ENCODE peak calls at places on chromosomes 16 and 17, in four cellular contexts. L, Y, C and T are unnamed samples.

GRCh38 chr16:86465434-86465833 is 44.9 kb upstream of the FOXF1 start:
- DNase-seq in C (no peak), Y (no peak), L (no peak), T (no peak)

GRCh38 chr17:29682987-29683386 is 60.3 kb upstream of the CORO6 start:
- DNase-seq in Y (no peak), L (no peak), C (no peak), T (no peak)

GRCh38 chr16:10806698-10807097 is 11.9 kb downstream of the TVP23A start:
- DNase-seq in C (no peak), L (no peak), Y (no peak), T (no peak)

GRCh38 chr16:66512589-66513404 is 37.1 kb downstream of the TK2 start:
- DNase-seq in L (no peak), Y (no peak), C (no peak), T (no peak)

GRCh38 chr16:75420987-75421819 is 12.1 kb downstream of the CFDP1 start:
- DNase-seq in C (no peak), L (peak; percentile 30), Y (no peak), T (no peak)

GRCh38 chr16:763386-763785 is 2.9 kb downstream of the MSLN start:
- DNase-seq in Y (no peak), L (no peak), C (no peak), T (no peak)

GRCh38 chr17:33651631-33652030 is 358.5 kb upstream of the ASIC2 start:
- DNase-seq in Y (no peak), C (no peak), L (no peak), T (no peak)

GRCh38 chr16:66131895-66132294 is 234.6 kb upstream of the CDH5 start:
- DNase-seq in C (no peak), L (no peak), Y (no peak), T (no peak)

GRCh38 chr17:70137451-70138230 is 31.7 kb upstream of the KCNJ2 start:
- DNase-seq in Y (no peak), L (peak; percentile 84), C (no peak), T (peak; percentile 19)

GRCh38 chr17:80940171-80941123 is 51.2 kb upstream of the CHMP6 start:
- DNase-seq in Y (no peak), C (no peak), L (no peak), T (no peak)

GRCh38 chr17:29771561-29771960 is 148.8 kb upstream of the CORO6 start:
- DNase-seq in Y (no peak), C (no peak), L (no peak), T (no peak)

GRCh38 chr16:88655053-88655732 is 4.3 kb upstream of the CYBA start:
- DNase-seq in C (no peak), Y (no peak), L (no peak), T (no peak)

GRCh38 chr17:5000237-5000639 is 2.5 kb downstream of the KIF1C start:
- DNase-seq in Y (no peak), C (no peak), L (no peak), T (no peak)

GRCh38 chr16:81582655-81583441 is 138.2 kb downstream of the CMIP start:
- DNase-seq in C (peak; percentile 84), L (no peak), Y (no peak), T (peak; percentile 67)

GRCh38 chr17:51668963-51669246 is 408.6 kb downstream of the UTP18 start:
- DNase-seq in Y (no peak), C (no peak), L (no peak), T (no peak)
- H3K27ac ChIP-seq in Y (no peak overlapping the region), C (peak overlapping the region; percentile 35), L (no peak overlapping the region), T (no peak overlapping the region)

DNA sequence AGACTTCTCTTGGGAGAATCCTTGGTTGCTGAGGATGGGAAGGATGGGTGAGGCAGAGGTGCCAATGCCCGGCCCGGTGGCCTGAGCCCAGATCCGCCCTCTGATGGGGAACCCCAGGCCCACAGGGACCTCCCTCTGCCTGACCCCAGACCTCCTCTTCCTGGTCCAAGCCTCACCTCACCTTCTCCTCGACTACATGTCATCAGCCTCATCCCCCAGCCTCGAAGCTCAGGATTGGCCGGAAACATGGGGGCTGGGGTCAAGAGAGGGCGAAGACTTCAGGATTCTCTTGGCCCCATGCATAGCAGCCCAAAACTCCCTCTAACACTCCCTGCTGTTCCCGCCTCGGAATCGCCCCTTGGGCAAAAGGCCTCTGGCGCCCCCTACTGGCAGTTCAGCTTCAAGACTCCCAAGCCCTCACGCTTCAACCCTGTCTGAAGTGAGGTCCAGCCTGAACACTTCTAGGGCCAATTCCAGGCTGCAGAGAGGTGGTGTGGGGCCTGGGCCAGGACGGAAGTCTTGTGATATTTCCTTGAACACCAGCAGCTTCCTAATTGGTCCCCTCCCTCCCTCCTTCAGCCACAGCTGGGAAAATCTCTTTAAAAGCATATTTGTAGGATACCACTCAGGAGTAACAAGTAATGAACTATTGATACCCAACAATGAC is 47.2 kb downstream of the ARHGAP27 start:
- DNase-seq in L (peak; percentile 82), C (peak; percentile 91), Y (no peak), T (peak; percentile 63)
- H3K27ac ChIP-seq in L (no peak overlapping the region), C (no peak overlapping the region), Y (no peak overlapping the region), T (no peak overlapping the region)

GRCh38 chr16:17312100-17312732 is 158.5 kb downstream of the XYLT1 start:
- DNase-seq in C (no peak), Y (no peak), L (no peak), T (no peak)
- H3K27ac ChIP-seq in C (peak overlapping the region; percentile 20), Y (peak overlapping the region; percentile 91), L (peak overlapping the region; percentile 53), T (peak overlapping the region; percentile 1)

GRCh38 chr17:17782425-17783120 is 54.2 kb downstream of the SREBF1 start:
- DNase-seq in Y (no peak), L (no peak), C (no peak), T (no peak)

GRCh38 chr17:17779015-17779611 is 57.7 kb downstream of the SREBF1 start:
- DNase-seq in L (no peak), C (no peak), Y (no peak), T (no peak)

GRCh38 chr17:17783121-17783824 is 53.5 kb downstream of the SREBF1 start:
- DNase-seq in C (peak; percentile 72), Y (no peak), L (peak; percentile 45), T (peak; percentile 74)

GRCh38 chr17:17781591-17782424 is 55.0 kb downstream of the SREBF1 start:
- DNase-seq in L (peak; percentile 42), C (peak; percentile 88), Y (no peak), T (peak; percentile 85)

GRCh38 chr17:17780941-17781590 is 55.7 kb downstream of the SREBF1 start:
- DNase-seq in Y (no peak), C (no peak), L (no peak), T (peak; percentile 65)
- H3K27ac ChIP-seq in Y (peak overlapping the region; percentile 82), C (peak overlapping the region; percentile 98), L (peak overlapping the region; percentile 30), T (peak overlapping the region; percentile 94)